ENCODE peak calls at places on chromosomes 4 and X, in eight cellular contexts. T, E, C, N, W, D, X and M are unnamed samples.

GRCh38 chr4:128354205-128354821 is 66.7 kb upstream of the PGRMC2 start:
- DNase-seq in T (peak; percentile 97), E (no peak), C (peak; percentile 96), N (no peak), W (no peak), D (no peak), X (peak; percentile 97), M (no peak)

GRCh38 chr4:158993895-158994294 is 109.0 kb upstream of the RAPGEF2 start:
- DNase-seq in T (no peak), E (no peak), C (no peak), N (peak; percentile 22), W (no peak), D (no peak), X (no peak), M (no peak)

GRCh38 chr4:154332681-154333421 is 158.7 kb downstream of the DCHS2 start:
- DNase-seq in T (no peak), E (peak; percentile 29), C (no peak), N (no peak), W (peak; percentile 89), D (peak; percentile 9), X (no peak), M (peak; percentile 45)

GRCh38 chr4:116066711-116067245 is 953.4 kb upstream of the NDST4 start:
- DNase-seq in T (no peak), E (no peak), C (no peak), N (no peak), W (no peak), D (no peak), X (no peak), M (no peak)

GRCh38 chrX:144715356-144715755 is 531.9 kb upstream of the SPANXN1 start:
- DNase-seq in T (no peak), E (no peak), C (no peak), N (no peak), W (no peak), D (no peak), X (peak; percentile 26), M (no peak)

GRCh38 chr4:123651127-123651526 is 254.5 kb downstream of the SPRY1 start:
- DNase-seq in T (no peak), E (no peak), C (no peak), N (no peak), W (no peak), D (no peak), X (no peak), M (no peak)

GRCh38 chrX:111262086-111262485 is 8.2 kb downstream of the CAPN6 start:
- DNase-seq in T (peak; percentile 23), E (no peak), C (no peak), N (no peak), W (no peak), D (no peak), X (peak; percentile 13), M (no peak)

GRCh38 chr4:22389240-22389871 is 126.5 kb downstream of the ADGRA3 start:
- DNase-seq in T (peak; percentile 44), E (peak; percentile 26), C (peak; percentile 39), N (peak; percentile 65), W (peak; percentile 55), D (no peak), X (peak; percentile 73), M (peak; percentile 76)

GRCh38 chrX:3465017-3465416 is 118.6 kb upstream of the MXRA5 start:
- DNase-seq in T (no peak), E (no peak), C (no peak), N (no peak), W (no peak), D (no peak), X (no peak), M (no peak)

GRCh38 chrX:7088968-7089615 is 58.4 kb upstream of the STS start:
- DNase-seq in T (no peak), E (peak; percentile 26), C (no peak), N (peak; percentile 64), W (no peak), D (peak; percentile 9), X (peak; percentile 15), M (no peak)

GRCh38 chr4:141417387-141417786 is 196.7 kb downstream of the ZNF330 start:
- DNase-seq in T (no peak), E (no peak), C (no peak), N (no peak), W (no peak), D (no peak), X (no peak), M (no peak)

GRCh38 chrX:123962794-123963373 is 1.4 kb downstream of the STAG2 start:
- DNase-seq in T (peak; percentile 73), E (peak; percentile 61), C (peak; percentile 83), N (peak; percentile 87), W (peak; percentile 78), D (peak; percentile 83), X (peak; percentile 91), M (peak; percentile 92)

GRCh38 chr4:147984065-147984777 is 252.3 kb downstream of the ARHGAP10 start:
- DNase-seq in T (no peak), E (peak; percentile 54), C (no peak), N (peak; percentile 69), W (peak; percentile 40), D (no peak), X (peak; percentile 55), M (peak; percentile 83)

GRCh38 chrX:13220916-13221315 is 98.9 kb downstream of the ATXN3L start:
- DNase-seq in T (peak; percentile 20), E (peak; percentile 9), C (peak; percentile 51), N (no peak), W (no peak), D (no peak), X (peak; percentile 93), M (no peak)

GRCh38 chrX:49176421-49177326 is 5.0 kb downstream of the PLP2 start:
- DNase-seq in T (no peak), E (no peak), C (no peak), N (peak; percentile 39), W (no peak), D (no peak), X (no peak), M (no peak)